ENCODE peak calls at places on chromosomes 3 and 15, in six cellular contexts. N is OCI-LY7, V is suprapubic skin, O is ovary, F is psoas muscle, B is WERI-Rb-1. X is an unnamed sample.
A peak's percentile ranks its signal among the peaks of the same experiment; 100 is the strongest.

GRCh38 chr3:180265551-180265950 is 228.8 kb upstream of the PEX5L start:
- DNase-seq in O (no peak), F (no peak), V (no peak), B (no peak), N (no peak), X (no peak)

GRCh38 chr3:111545349-111545748 is 3.4 kb downstream of the CD96 start:
- DNase-seq in V (no peak), N (no peak), O (no peak), B (no peak), F (no peak), X (no peak)

GRCh38 chr15:84608707-84609284 is 8.0 kb downstream of the ZSCAN2 start:
- DNase-seq in N (no peak), F (no peak), B (no peak), O (no peak), V (no peak), X (peak; percentile 10)

GRCh38 chr3:172181936-172182708 is 142.7 kb downstream of the FNDC3B start:
- DNase-seq in O (no peak), B (no peak), V (no peak), N (no peak), F (no peak), X (no peak)

GRCh38 chr3:36447063-36447462 is 66.8 kb downstream of the STAC start:
- DNase-seq in V (no peak), N (no peak), F (no peak), B (no peak), O (no peak), X (no peak)

GRCh38 chr15:98485451-98485850 is 162.9 kb upstream of the IGF1R start:
- DNase-seq in B (no peak), O (no peak), V (no peak), F (no peak), N (no peak), X (no peak)

GRCh38 chr3:149342413-149343340 is 9.2 kb upstream of the TM4SF18 start:
- DNase-seq in B (no peak), O (no peak), N (no peak), F (no peak), V (no peak), X (no peak)

GRCh38 chr15:80991446-80991845 is 1.8 kb upstream of the MESD start:
- DNase-seq in B (no peak), N (peak; percentile 71), F (peak; percentile 73), O (peak; percentile 51), V (no peak), X (peak; percentile 80)

GRCh38 chr3:136898954-136899353 is 36.9 kb downstream of the NCK1 start:
- DNase-seq in O (no peak), N (no peak), B (no peak), V (no peak), F (no peak), X (no peak)

GRCh38 chr3:65855370-65856100 is 183.2 kb downstream of the MAGI1 start:
- DNase-seq in N (no peak), O (no peak), B (no peak), F (no peak), V (no peak), X (peak; percentile 31)

GRCh38 chr3:11381563-11381962 is 109.4 kb downstream of the ATG7 start:
- DNase-seq in F (no peak), O (no peak), N (no peak), V (no peak), B (no peak), X (no peak)

GRCh38 chr15:79180318-79180717 is 89.7 kb upstream of the RASGRF1 start:
- DNase-seq in N (no peak), F (no peak), B (no peak), O (no peak), V (no peak), X (no peak)

GRCh38 chr3:99537416-99537815 is 101.0 kb upstream of the COL8A1 start:
- DNase-seq in O (no peak), N (no peak), V (no peak), B (no peak), F (no peak), X (no peak)

GRCh38 chr3:122555275-122556071 is 8.6 kb downstream of the PARP9 start:
- DNase-seq in N (no peak), F (no peak), B (no peak), O (no peak), V (no peak), X (no peak)

GRCh38 chr3:9178697-9179096 is 70.7 kb downstream of the SRGAP3 start:
- DNase-seq in V (no peak), B (no peak), F (no peak), N (no peak), O (no peak), X (no peak)

GRCh38 chr3:100268986-100269385 is 8.2 kb downstream of the TBC1D23 start:
- DNase-seq in O (no peak), V (no peak), F (no peak), N (no peak), B (no peak), X (no peak)

GRCh38 chr3:151960956-151961580 is 87.6 kb downstream of the SUCNR1 start:
- DNase-seq in N (no peak), B (no peak), V (no peak), O (no peak), F (no peak), X (no peak)

GRCh38 chr3:32414527-32415202 is 23.0 kb downstream of the CMTM7 start:
- DNase-seq in F (no peak), N (no peak), B (no peak), V (peak; percentile 47), O (no peak), X (no peak)

GRCh38 chr15:43939070-43939469 is 112.3 kb downstream of the WDR76 start:
- DNase-seq in O (no peak), N (peak; percentile 13), F (no peak), V (no peak), B (peak; percentile 44), X (no peak)

GRCh38 chr3:147680820-147681488 is 271.8 kb downstream of the ZIC1 start:
- DNase-seq in F (peak; percentile 72), N (no peak), O (no peak), V (no peak), B (no peak), X (no peak)

GRCh38 chr3:27712136-27713065 is 9.7 kb downstream of the EOMES start:
- DNase-seq in F (peak; percentile 83), B (peak; percentile 73), N (peak; percentile 38), O (peak; percentile 48), V (no peak), X (peak; percentile 83)

GRCh38 chr3:66442254-66443249 is 58.3 kb downstream of the LRIG1 start:
- DNase-seq in O (peak; percentile 85), B (no peak), N (no peak), F (peak; percentile 86), V (no peak), X (peak; percentile 83)

GRCh38 chr3:50620420-50620819 is 3.5 kb downstream of the MAPKAPK3 start:
- DNase-seq in V (no peak), N (no peak), F (peak; percentile 72), O (no peak), B (no peak), X (no peak)

GRCh38 chr3:8595252-8595934 is 49.2 kb downstream of the SSUH2 start:
- DNase-seq in O (no peak), N (no peak), V (no peak), F (no peak), B (no peak), X (no peak)

GRCh38 chr3:113552851-113553250 is 20.5 kb downstream of the SIDT1 start:
- DNase-seq in V (no peak), B (no peak), N (peak; percentile 26), F (no peak), O (no peak), X (no peak)

GRCh38 chr3:117131259-117131658 is 421.7 kb downstream of the TUSC7 start:
- DNase-seq in B (no peak), F (no peak), N (no peak), V (no peak), O (no peak), X (no peak)

DNA sequence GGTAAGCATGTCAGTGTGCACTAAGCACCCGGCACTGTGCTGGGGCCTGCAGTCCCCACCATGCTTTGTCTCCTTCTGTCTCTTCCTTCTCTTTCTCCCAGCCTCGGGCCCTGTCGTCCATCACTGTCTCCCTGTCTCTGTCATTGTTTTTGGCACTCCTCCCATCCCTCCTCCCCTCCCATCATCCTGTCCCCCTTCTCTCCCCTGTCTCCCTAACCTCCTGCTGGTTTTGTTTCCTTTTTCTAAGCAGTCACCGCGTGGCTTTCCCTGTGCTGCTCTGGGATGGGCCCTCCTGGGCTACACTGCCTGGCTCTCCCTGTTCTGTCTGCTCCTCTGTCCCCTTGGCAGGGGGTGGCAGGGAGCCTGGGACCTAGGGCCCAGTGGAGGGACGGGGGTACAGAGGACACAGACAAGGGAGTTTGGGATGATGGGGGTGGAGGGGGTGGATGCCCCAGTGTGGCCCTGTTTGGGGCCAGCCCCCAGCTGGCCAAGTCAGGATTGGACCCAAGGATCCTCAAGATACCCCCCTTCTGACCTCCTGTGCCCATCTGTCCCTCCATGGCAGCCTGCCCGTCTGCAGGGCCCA is 5.7 kb downstream of the CHST13 start:
- DNase-seq in V (no peak), F (peak; percentile 37), B (no peak), N (no peak), O (no peak), X (no peak)
- H3K27ac ChIP-seq in V (no peak overlapping the region), F (no peak overlapping the region), B (no peak overlapping the region), N (no peak overlapping the region), O (no peak overlapping the region), X (no peak overlapping the region)

GRCh38 chr3:189748046-189748445 is 116.9 kb downstream of the TP63 start:
- DNase-seq in F (no peak), N (no peak), O (no peak), B (no peak), V (no peak), X (no peak)
- TF ChIP-seq CTCF in F (no peak), N (no peak), O (no peak), B (no peak), V (no peak), X (no peak)

GRCh38 chr3:128998532-128998931 is 2.6 kb upstream of the EFCC1 start:
- DNase-seq in V (no peak), F (no peak), O (no peak), N (no peak), B (no peak), X (no peak)

GRCh38 chr3:128997486-128997885 is 3.6 kb upstream of the CFAP92 start:
- DNase-seq in B (no peak), F (no peak), O (no peak), V (no peak), N (no peak), X (no peak)

GRCh38 chr3:129001101-129001816 is at the start of gene EFCC1:
- DNase-seq in V (peak; percentile 88), B (no peak), O (peak; percentile 68), N (no peak), F (peak; percentile 85), X (no peak)

GRCh38 chr3:129000742-129001100 is 383 bp upstream of the EFCC1 start:
- DNase-seq in V (no peak), O (no peak), N (no peak), F (no peak), B (no peak), X (no peak)

DNA sequence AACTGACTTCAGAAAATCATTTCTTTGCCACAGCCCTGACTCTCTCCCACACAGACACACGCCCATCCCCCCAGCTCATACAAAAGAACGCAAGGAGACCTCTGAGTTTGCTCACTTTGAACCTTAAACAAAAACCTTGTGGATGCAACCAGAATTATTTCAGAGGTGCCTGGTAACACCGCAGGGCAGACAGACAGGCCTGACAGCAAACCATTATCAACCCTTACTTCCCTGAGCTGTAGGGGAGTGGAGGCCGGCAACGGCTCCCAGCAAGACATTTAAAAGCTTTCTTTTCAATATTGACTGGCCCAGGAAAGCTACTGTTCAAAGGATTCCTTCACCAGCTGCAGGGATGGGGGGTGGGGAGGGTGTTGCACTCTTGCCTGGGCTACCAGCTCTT is 2.0 kb upstream of the EFCC1 start:
- DNase-seq in B (no peak), V (no peak), F (no peak), N (no peak), O (no peak), X (no peak)
- H3K27ac ChIP-seq in B (no peak overlapping the region), V (no peak overlapping the region), F (no peak overlapping the region), N (no peak overlapping the region), O (no peak overlapping the region), X (no peak overlapping the region)

GRCh38 chr3:17307889-17308288 is 423.1 kb downstream of the PLCL2 start:
- DNase-seq in O (no peak), B (no peak), F (no peak), N (no peak), V (no peak), X (no peak)
- TF ChIP-seq CTCF in O (no peak), B (no peak), F (no peak), N (no peak), V (no peak), X (no peak)

X was measured in tibial artery.